ENCODE peak calls at places on chromosomes 12 and 14, in ten cellular contexts. A, B, N, C, T, P, Y, W, E and X are unnamed samples.

GRCh38 chr12:95322335-95322734 is 104.7 kb downstream of the VEZT start:
- DNase-seq in A (no peak), E (no peak), W (no peak), B (no peak), N (no peak), T (no peak), C (no peak), P (no peak), Y (no peak), X (no peak)

GRCh38 chr12:111798182-111798581 is 31.4 kb downstream of the ALDH2 start:
- DNase-seq in Y (no peak), E (no peak), B (no peak), C (no peak), N (no peak), P (no peak), W (no peak), T (no peak), A (no peak), X (no peak)

GRCh38 chr12:119061208-119061796 is 80.0 kb downstream of the SRRM4 start:
- DNase-seq in Y (peak), A (peak), C (no peak), T (no peak), W (peak), P (no peak), E (no peak), N (no peak), B (peak), X (peak)

GRCh38 chr12:116697305-116698130 is 40.4 kb downstream of the SPRING1 start:
- DNase-seq in T (peak), B (peak), Y (no peak), W (no peak), C (no peak), N (no peak), P (no peak), A (no peak), E (no peak), X (peak)

GRCh38 chr12:4270670-4271432 is 2.7 kb upstream of the CCND2 start:
- DNase-seq in E (no peak), N (peak), W (peak), T (no peak), P (no peak), A (peak), C (peak), Y (peak), B (peak), X (peak)

GRCh38 chr14:81246561-81247270 is 26.0 kb upstream of the GTF2A1 start:
- DNase-seq in E (no peak), P (no peak), Y (no peak), T (no peak), C (no peak), B (no peak), N (no peak), W (no peak), A (no peak), X (no peak)

GRCh38 chr12:77923882-77924281 is 93.2 kb downstream of the NAV3 start:
- DNase-seq in A (no peak), T (no peak), E (no peak), B (no peak), N (no peak), P (no peak), C (no peak), W (no peak), Y (no peak), X (no peak)

GRCh38 chr14:99575043-99576023 is 28.7 kb downstream of the CCDC85C start:
- DNase-seq in B (peak), E (peak), C (no peak), Y (no peak), W (no peak), A (no peak), P (no peak), N (no peak), T (no peak), X (no peak)

GRCh38 chr14:73833530-73834257 is 17.9 kb upstream of the PTGR2 start:
- DNase-seq in T (no peak), N (no peak), E (no peak), A (no peak), W (no peak), B (peak), Y (no peak), C (no peak), P (no peak), X (no peak)

GRCh38 chr14:95531473-95531872 is 3.4 kb upstream of the GLRX5 start:
- DNase-seq in B (no peak), C (no peak), A (no peak), E (no peak), N (no peak), T (no peak), W (no peak), P (no peak), Y (no peak), X (no peak)

GRCh38 chr12:40560848-40561247 is 131.4 kb upstream of the CNTN1 start:
- DNase-seq in E (no peak), B (no peak), W (no peak), T (no peak), Y (no peak), A (peak), N (no peak), P (no peak), C (no peak), X (no peak)

GRCh38 chr12:51887476-51888315 is at the start of gene ANKRD33:
- DNase-seq in P (no peak), E (no peak), A (no peak), N (no peak), Y (no peak), W (no peak), B (no peak), C (no peak), T (no peak), X (no peak)

GRCh38 chr12:20364501-20364900 is 3.8 kb upstream of the PDE3A start:
- DNase-seq in A (no peak), Y (no peak), N (no peak), E (no peak), W (no peak), T (no peak), C (no peak), B (peak), P (no peak), X (no peak)

GRCh38 chr12:29148958-29149690 is at the start of gene FAR2:
- DNase-seq in B (peak), C (peak), T (peak), A (peak), W (peak), N (peak), P (peak), Y (peak), E (peak), X (peak)

GRCh38 chr12:52380271-52380694 is 5.2 kb downstream of the KRT84 start:
- DNase-seq in E (no peak), P (peak), Y (peak), C (no peak), A (no peak), T (no peak), N (no peak), B (no peak), W (no peak), X (peak)

GRCh38 chr12:22415342-22416309 is 81.1 kb upstream of the ST8SIA1 start:
- DNase-seq in Y (no peak), E (no peak), C (no peak), A (no peak), B (peak), W (no peak), P (no peak), T (no peak), N (no peak), X (no peak)

GRCh38 chr12:94872007-94872653 is 131.4 kb downstream of the NDUFA12 start:
- DNase-seq in P (no peak), N (no peak), E (no peak), W (no peak), T (no peak), C (no peak), Y (no peak), B (no peak), A (no peak), X (no peak)

GRCh38 chr14:22982013-22982476 is 306 bp downstream of the AJUBA start:
- DNase-seq in C (no peak), P (no peak), T (no peak), A (no peak), E (no peak), B (no peak), W (no peak), N (no peak), Y (peak), X (no peak)

GRCh38 chr12:130576286-130576933 is 139.7 kb downstream of the RIMBP2 start:
- DNase-seq in A (no peak), C (no peak), P (no peak), E (no peak), B (no peak), N (no peak), Y (no peak), T (no peak), W (no peak), X (no peak)

GRCh38 chr14:72443991-72444431 is 449.9 kb downstream of the DPF3 start:
- DNase-seq in P (no peak), B (no peak), C (peak), T (no peak), E (no peak), N (peak), Y (peak), A (no peak), W (no peak), X (peak)

GRCh38 chr12:4545195-4545594 is 6.5 kb downstream of the RAD51AP1 start:
- DNase-seq in B (no peak), C (no peak), P (no peak), A (no peak), E (no peak), Y (no peak), W (no peak), N (no peak), T (no peak), X (no peak)

GRCh38 chr14:50318031-50318626 is 6.0 kb downstream of the DMAC2L start:
- DNase-seq in W (no peak), P (peak), C (no peak), T (peak), Y (no peak), N (no peak), E (no peak), B (no peak), A (no peak), X (no peak)